ENCODE peak calls at places on chromosomes 1 and 21, in seven cellular contexts. K is glomerular endothelial cell; P is K562; O is EL; D is activated CD4-positive, alpha-beta T cell treated with anti-CD3 and anti-CD28 coated beads, Interleukin-2, amount 50 U/mL, for 1 hour; X is HEK293T; T is anterior cingulate cortex. Y is an unnamed sample.

GRCh38 chr1:117534995-117535467 is 70.8 kb upstream of the TENT5C start:
- DNase-seq in K (peak; percentile 31), P (peak; percentile 75), O (peak; percentile 72), D (peak; percentile 16), X (peak; percentile 72), T (no peak), Y (no peak)

GRCh38 chr1:54407201-54407956 is 1.2 kb upstream of the SSBP3 start:
- DNase-seq in K (peak; percentile 85), P (peak; percentile 89), O (peak; percentile 90), D (peak; percentile 41), X (peak; percentile 86), T (peak; percentile 47), Y (peak; percentile 63)

GRCh38 chr21:28737671-28738279 is 254.9 kb downstream of the LTN1 start:
- DNase-seq in K (no peak), P (no peak), O (peak; percentile 62), D (no peak), X (no peak), T (no peak), Y (no peak)

GRCh38 chr1:96464991-96465875 is 256.4 kb upstream of the PTBP2 start:
- DNase-seq in K (no peak), P (no peak), O (no peak), D (no peak), X (no peak), T (no peak), Y (no peak)

GRCh38 chr1:244826712-244827111 is 8.7 kb upstream of the COX20 start:
- DNase-seq in K (no peak), P (no peak), O (no peak), D (no peak), X (no peak), T (no peak), Y (no peak)

GRCh38 chr1:169809370-169810095 is 14.8 kb upstream of the METTL18 start:
- DNase-seq in K (peak; percentile 27), P (peak; percentile 17), O (peak; percentile 25), D (peak; percentile 10), X (peak; percentile 33), T (no peak), Y (no peak)

GRCh38 chr1:39204441-39205081 is at the start of gene MACF1:
- DNase-seq in K (no peak), P (peak; percentile 75), O (peak; percentile 96), D (peak; percentile 45), X (no peak), T (no peak), Y (no peak)

GRCh38 chr1:33455537-33456301 is 16.7 kb upstream of the ZSCAN20 start:
- DNase-seq in K (no peak), P (peak; percentile 70), O (peak; percentile 81), D (peak; percentile 22), X (peak; percentile 83), T (no peak), Y (peak; percentile 41)

GRCh38 chr1:154290921-154291320 is 18.5 kb downstream of the HAX1 start:
- DNase-seq in K (no peak), P (no peak), O (no peak), D (no peak), X (no peak), T (no peak), Y (no peak)

GRCh38 chr1:20609541-20609940 is 20.6 kb downstream of the CDA start:
- DNase-seq in K (no peak), P (no peak), O (no peak), D (no peak), X (no peak), T (no peak), Y (no peak)

GRCh38 chr1:7539772-7540175 is 231.3 kb upstream of the VAMP3 start:
- DNase-seq in K (no peak), P (peak; percentile 65), O (peak; percentile 48), D (no peak), X (peak; percentile 57), T (no peak), Y (no peak)

GRCh38 chr1:109425391-109425790 is 857 bp downstream of the PSMA5 start:
- DNase-seq in K (no peak), P (no peak), O (peak; percentile 23), D (no peak), X (no peak), T (no peak), Y (no peak)

GRCh38 chr1:107992341-107992740 is 27.4 kb upstream of the VAV3 start:
- DNase-seq in K (no peak), P (no peak), O (no peak), D (no peak), X (no peak), T (no peak), Y (no peak)

GRCh38 chr1:89910780-89911179 is 84.1 kb upstream of the ZNF326 start:
- DNase-seq in K (no peak), P (no peak), O (peak; percentile 96), D (no peak), X (no peak), T (no peak), Y (no peak)

GRCh38 chr1:38028105-38028591 is 15.6 kb downstream of the UTP11 start:
- DNase-seq in K (no peak), P (no peak), O (peak; percentile 48), D (no peak), X (no peak), T (no peak), Y (no peak)

GRCh38 chr1:57017717-57018116 is 51.9 kb upstream of the C8B start:
- DNase-seq in K (no peak), P (peak; percentile 46), O (peak; percentile 8), D (no peak), X (peak; percentile 58), T (no peak), Y (no peak)

GRCh38 chr1:180947901-180948311 is 35.2 kb downstream of the KIAA1614 start:
- DNase-seq in K (no peak), P (no peak), O (no peak), D (no peak), X (no peak), T (no peak), Y (no peak)

GRCh38 chr1:178127482-178127881 is 33.6 kb downstream of the RASAL2 start:
- DNase-seq in K (no peak), P (no peak), O (no peak), D (no peak), X (no peak), T (no peak), Y (no peak)

GRCh38 chr1:236451796-236452373 is 57.8 kb downstream of the EDARADD start:
- DNase-seq in K (no peak), P (peak; percentile 81), O (peak; percentile 27), D (peak; percentile 26), X (peak; percentile 70), T (no peak), Y (no peak)

GRCh38 chr1:201332021-201332420 is 45.5 kb downstream of the TNNT2 start:
- DNase-seq in K (no peak), P (no peak), O (no peak), D (no peak), X (no peak), T (no peak), Y (no peak)

GRCh38 chr1:1132928-1133750 is 17.2 kb upstream of the C1orf159 start:
- DNase-seq in K (no peak), P (no peak), O (no peak), D (no peak), X (no peak), T (no peak), Y (no peak)

GRCh38 chr1:7120863-7121621 is 335.8 kb downstream of the CAMTA1 start:
- DNase-seq in K (no peak), P (peak; percentile 23), O (no peak), D (no peak), X (peak; percentile 26), T (no peak), Y (no peak)

GRCh38 chr1:1539310-1540014 is 962 bp downstream of the TMEM240 start:
- DNase-seq in K (no peak), P (no peak), O (peak; percentile 43), D (no peak), X (no peak), T (peak; percentile 16), Y (no peak)

GRCh38 chr1:53550201-53550741 is 91.1 kb downstream of the DMRTB1 start:
- DNase-seq in K (no peak), P (no peak), O (peak; percentile 41), D (no peak), X (no peak), T (no peak), Y (no peak)

GRCh38 chr21:38995755-38996154 is 187.5 kb downstream of the PSMG1 start:
- DNase-seq in K (no peak), P (no peak), O (no peak), D (no peak), X (no peak), T (no peak), Y (no peak)

GRCh38 chr1:221439008-221439733 is 302.7 kb downstream of the DUSP10 start:
- DNase-seq in K (peak; percentile 72), P (no peak), O (peak; percentile 95), D (peak; percentile 22), X (no peak), T (no peak), Y (no peak)

GRCh38 chr1:215665212-215665611 is 98.1 kb downstream of the KCTD3 start:
- DNase-seq in K (no peak), P (no peak), O (peak; percentile 92), D (no peak), X (no peak), T (no peak), Y (no peak)

Y was measured in C1 segment of cervical spinal cord.